ENCODE peak calls at places on chromosome 20, in seven cellular contexts. S is colonic mucosa, A is AG09309, V is B cell, M is osteocyte, R is AG04450, I is sigmoid colon. C is an unnamed sample.

GRCh38 chr20:7571521-7572065 is 368.7 kb downstream of the HAO1 start:
- DNase-seq in M (no peak), R (no peak), I (no peak), V (no peak), S (no peak), A (peak), C (no peak)

GRCh38 chr20:19889011-19889953 is 127.9 kb upstream of the NAA20 start:
- DNase-seq in M (no peak), V (no peak), I (peak), A (peak), S (peak), R (peak), C (no peak)

GRCh38 chr20:9126527-9126926 is 57.6 kb downstream of the PLCB4 start:
- DNase-seq in A (no peak), V (no peak), I (no peak), M (no peak), R (no peak), S (no peak), C (no peak)

GRCh38 chr20:2701671-2702081 is 9.1 kb downstream of the EBF4 start:
- DNase-seq in I (no peak), R (no peak), A (no peak), M (peak), S (no peak), V (no peak), C (no peak)

GRCh38 chr20:6014017-6014416 is 39.8 kb downstream of the LRRN4 start:
- DNase-seq in M (no peak), A (no peak), R (no peak), V (no peak), S (no peak), I (no peak), C (no peak)

GRCh38 chr20:36604952-36605308 is 649 bp upstream of the RAB5IF start:
- DNase-seq in R (no peak), A (no peak), M (no peak), V (peak), I (peak), S (peak), C (no peak)

GRCh38 chr20:47546184-47547033 is 44.7 kb downstream of the NCOA3 start:
- DNase-seq in M (peak), A (peak), S (no peak), I (no peak), V (no peak), R (peak), C (no peak)

GRCh38 chr20:22918286-22918983 is 116.7 kb upstream of the SSTR4 start:
- DNase-seq in S (no peak), A (no peak), V (no peak), R (no peak), M (no peak), I (no peak), C (no peak)

GRCh38 chr20:55353206-55353605 is 652.1 kb downstream of the CBLN4 start:
- DNase-seq in R (no peak), M (no peak), V (no peak), I (no peak), A (no peak), S (no peak), C (no peak)

GRCh38 chr20:32484221-32485125 is 100.7 kb downstream of the NOL4L start:
- DNase-seq in A (no peak), I (peak), M (peak), S (peak), R (no peak), V (peak), C (peak)

GRCh38 chr20:45552456-45552855 is 5.3 kb upstream of the EPPIN start:
- DNase-seq in A (no peak), I (no peak), M (no peak), V (no peak), S (peak), R (no peak), C (no peak)

GRCh38 chr20:38001981-38002380 is 31.3 kb downstream of the TTI1 start:
- DNase-seq in R (no peak), S (no peak), I (no peak), V (no peak), M (no peak), A (no peak), C (no peak)

GRCh38 chr20:40922865-40923264 is 105.8 kb upstream of the TOP1 start:
- DNase-seq in M (no peak), S (no peak), R (no peak), V (no peak), A (no peak), I (no peak), C (no peak)

GRCh38 chr20:57748601-57749130 is 38.9 kb upstream of the PMEPA1 start:
- DNase-seq in M (peak), R (peak), I (peak), A (peak), V (peak), S (peak), C (no peak)

GRCh38 chr20:62089393-62089792 is 23.7 kb upstream of the TAF4 start:
- DNase-seq in S (no peak), V (no peak), I (no peak), M (no peak), A (no peak), R (no peak), C (no peak)
- TF ChIP-seq CTCF in S (no peak), V (no peak), I (no peak), M (no peak), A (no peak), R (no peak), C (no peak)

DNA sequence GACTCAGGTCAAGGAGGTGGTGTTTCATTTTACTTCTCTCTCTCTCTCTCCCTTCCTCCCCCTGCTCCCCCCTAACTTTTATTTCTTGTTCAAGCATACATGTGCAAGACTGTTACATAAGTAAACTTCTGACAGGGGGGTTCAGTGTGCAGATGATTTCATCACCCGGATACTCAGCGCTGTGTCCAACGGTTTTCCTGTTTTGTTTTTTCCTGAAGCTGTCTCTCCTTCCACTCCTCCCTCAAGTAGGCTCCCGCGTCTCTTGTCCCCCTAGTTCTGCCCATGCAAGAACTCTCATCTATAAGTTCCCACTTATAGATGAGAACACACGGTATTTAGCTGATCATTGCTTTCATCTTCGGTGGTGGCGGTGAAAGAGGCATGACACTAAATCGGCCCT is 751.9 kb upstream of the DEFB115 start:
- DNase-seq in M (no peak), A (no peak), I (no peak), R (no peak), V (no peak), S (no peak), C (no peak)
- TF ChIP-seq CTCF in M (no peak), A (no peak), I (no peak), R (no peak), V (no peak), S (no peak), C (no peak)

GRCh38 chr20:4519530-4519929 is 202.2 kb upstream of the PRND start:
- DNase-seq in R (no peak), M (no peak), S (peak), V (no peak), I (no peak), A (no peak), C (no peak)
- TF ChIP-seq CTCF in R (peak), M (no peak), S (no peak), V (no peak), I (no peak), A (peak), C (peak)

GRCh38 chr20:43681468-43681942 is 14.6 kb downstream of the MYBL2 start:
- DNase-seq in A (no peak), I (no peak), R (no peak), S (no peak), M (no peak), V (peak), C (no peak)
- TF ChIP-seq CTCF in A (no peak), I (no peak), R (no peak), S (no peak), M (no peak), V (peak), C (no peak)

DNA sequence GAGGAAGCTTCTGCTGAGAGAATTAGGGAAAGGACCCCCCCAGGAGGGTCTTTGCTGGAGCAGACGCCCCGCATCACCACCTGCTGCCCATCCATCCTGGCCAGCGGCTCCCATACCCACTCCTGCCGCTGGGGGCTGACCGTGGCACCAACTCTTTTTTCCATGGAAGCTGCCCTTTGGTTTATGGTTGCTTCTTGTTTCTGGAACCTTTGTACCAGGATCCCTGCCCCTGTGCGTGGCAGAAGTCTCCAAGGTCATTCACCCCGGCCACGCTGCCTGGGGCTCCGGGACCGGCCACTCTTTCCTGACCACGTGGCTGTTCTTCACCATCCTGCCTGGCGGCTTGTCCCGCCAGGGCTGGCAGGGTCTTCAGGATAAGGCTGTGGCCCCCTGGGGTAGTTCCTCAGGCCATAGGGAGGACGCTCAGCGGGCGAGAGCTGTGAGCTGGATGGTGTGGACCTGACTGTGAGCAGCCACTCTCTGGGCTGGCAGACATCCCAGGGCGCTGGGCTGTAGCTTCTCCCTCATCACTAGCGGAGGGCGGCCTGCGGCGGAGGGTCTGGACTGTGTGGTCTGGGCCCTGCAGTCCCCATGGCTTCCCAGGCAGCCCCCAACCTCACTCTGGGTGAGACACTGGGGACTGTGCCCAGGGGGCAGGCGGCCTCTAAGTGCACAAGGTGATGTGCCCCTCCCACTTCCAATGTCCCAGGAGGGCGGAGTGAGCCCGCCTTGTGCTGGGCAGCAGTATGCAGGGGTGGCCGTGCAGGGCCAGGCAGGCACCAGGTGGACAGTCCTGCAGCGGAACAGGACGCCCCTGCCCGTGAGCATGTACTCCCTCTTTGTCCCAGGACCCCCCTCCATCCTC is 22.8 kb upstream of the RBBP8NL start:
- DNase-seq in M (no peak), I (no peak), V (no peak), R (no peak), S (peak), A (no peak), C (no peak)
- TF ChIP-seq CTCF in M (no peak), I (no peak), V (no peak), R (no peak), S (peak), A (no peak), C (peak)

GRCh38 chr20:39829255-39829654 is 859.8 kb downstream of the MAFB start:
- DNase-seq in A (no peak), M (no peak), V (no peak), S (no peak), I (no peak), R (no peak), C (no peak)
- TF ChIP-seq CTCF in A (peak), M (peak), V (no peak), S (no peak), I (no peak), R (peak), C (peak)

DNA sequence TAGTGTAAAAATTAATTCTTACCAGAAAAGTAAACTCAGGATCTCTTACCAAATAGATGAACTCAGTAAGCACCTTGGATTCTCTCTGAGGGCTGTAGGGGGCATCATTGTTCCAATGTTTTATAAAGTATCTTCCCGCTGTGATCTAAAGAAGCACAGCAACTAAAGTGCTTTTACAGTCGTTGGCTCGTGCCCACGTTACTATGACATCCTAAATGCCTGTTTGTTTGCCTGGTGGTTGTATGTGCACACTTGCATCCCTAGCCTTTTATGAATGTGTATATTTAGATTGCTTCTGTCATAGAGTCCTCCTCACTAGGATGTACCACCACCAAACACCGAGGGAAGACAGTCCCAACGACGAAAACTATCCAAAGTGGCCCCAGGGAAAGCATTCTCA is 34.5 kb downstream of the SLX4IP start:
- DNase-seq in M (no peak), I (peak), R (peak), S (peak), A (peak), V (no peak), C (no peak)
- TF ChIP-seq CTCF in M (peak), I (peak), R (peak), S (peak), A (peak), V (no peak), C (peak)

DNA sequence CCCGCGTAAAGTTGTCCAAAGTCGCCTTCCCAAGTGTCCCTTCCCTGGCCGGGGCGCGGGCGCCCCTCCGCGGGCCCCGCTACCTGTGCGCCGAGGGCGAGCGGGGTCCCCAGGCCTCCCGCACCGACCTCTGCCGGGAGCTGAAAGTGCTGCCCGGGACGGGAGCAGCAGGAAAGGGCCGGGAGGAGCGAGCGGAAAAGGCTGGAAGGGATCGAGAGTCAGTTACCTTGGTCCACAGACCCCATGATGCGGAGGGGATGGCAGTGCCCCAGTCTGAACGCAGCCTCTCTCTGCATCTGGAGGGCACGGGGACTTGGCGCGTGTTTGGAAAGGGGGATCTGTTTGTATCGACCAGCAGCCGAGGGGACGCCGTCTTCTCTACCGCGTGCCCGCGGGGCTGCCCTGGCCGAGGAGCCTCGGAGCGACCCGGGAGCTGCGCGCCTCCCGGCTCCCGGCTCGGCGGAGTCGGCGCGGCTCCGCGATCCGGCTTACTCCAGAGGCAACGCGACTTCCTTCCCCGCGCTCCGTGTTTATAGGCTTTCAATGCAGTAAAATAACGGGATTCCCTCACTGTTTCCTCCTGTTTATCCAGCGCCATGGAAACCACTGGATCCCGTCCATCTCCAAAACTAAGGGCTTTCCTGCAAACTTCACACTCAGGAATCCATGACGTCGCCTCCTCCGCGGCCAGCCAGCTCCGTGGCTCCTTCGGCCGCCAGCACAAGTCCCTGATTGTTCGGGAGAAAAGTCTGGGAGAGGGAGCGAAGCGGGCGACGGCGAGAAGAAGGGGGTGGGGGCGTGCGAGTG is 20.0 kb upstream of the NFATC2 start:
- DNase-seq in V (peak), R (peak), A (peak), I (peak), M (peak), S (peak), C (peak)
- TF ChIP-seq CTCF in V (no peak), R (peak), A (no peak), I (no peak), M (peak), S (no peak), C (no peak)

GRCh38 chr20:49545572-49545971 is 22.4 kb downstream of the PTGIS start:
- DNase-seq in I (no peak), M (no peak), S (no peak), R (no peak), V (no peak), A (no peak), C (no peak)
- TF ChIP-seq CTCF in I (no peak), M (peak), S (no peak), R (peak), V (no peak), A (peak), C (peak)